ENCODE peak calls at places on chromosomes 13 and 19, in seven cellular contexts. Q, E, S, A, J, Y and P are unnamed samples.

GRCh38 chr13:37442996-37443395 is 155.6 kb downstream of the POSTN start:
- DNase-seq in A (no peak), Y (peak), J (no peak), E (no peak), Q (no peak), S (no peak), P (no peak)

GRCh38 chr19:7622933-7623685 is 6.2 kb downstream of the XAB2 start:
- DNase-seq in S (no peak), E (no peak), A (peak), Y (no peak), Q (no peak), J (no peak), P (no peak)

GRCh38 chr19:10864538-10864899 is 6.8 kb upstream of the CARM1 start:
- DNase-seq in A (peak), Q (peak), J (peak), E (peak), Y (peak), S (peak), P (peak)

GRCh38 chr19:13207237-13208130 is 57.3 kb downstream of the IER2 start:
- DNase-seq in A (peak), Y (no peak), Q (no peak), J (peak), S (no peak), E (no peak), P (no peak)

GRCh38 chr13:50425772-50426171 is 410.5 kb downstream of the KCNRG start:
- DNase-seq in Q (no peak), A (no peak), E (no peak), J (no peak), Y (no peak), S (no peak), P (no peak)

GRCh38 chr13:92896842-92897241 is 329.8 kb upstream of the GPC6 start:
- DNase-seq in E (no peak), A (no peak), S (peak), J (no peak), Y (peak), Q (peak), P (peak)

GRCh38 chr19:29587518-29587986 is 18.5 kb upstream of the POP4 start:
- DNase-seq in A (no peak), Y (peak), J (no peak), Q (no peak), E (no peak), S (peak), P (no peak)

GRCh38 chr13:24180743-24181384 is 20.3 kb downstream of the SPATA13 start:
- DNase-seq in Q (no peak), E (no peak), S (peak), A (peak), J (no peak), Y (peak), P (no peak)

GRCh38 chr19:3122512-3122870 is 13.3 kb upstream of the GNA15 start:
- DNase-seq in Y (no peak), S (no peak), E (no peak), J (no peak), Q (no peak), A (peak), P (no peak)

GRCh38 chr19:29666634-29667389 is 1.6 kb downstream of the PLEKHF1 start:
- DNase-seq in J (peak), E (no peak), Q (peak), A (peak), S (peak), Y (peak), P (peak)

GRCh38 chr13:73223372-73223781 is 164.6 kb downstream of the KLF5 start:
- DNase-seq in J (no peak), Y (no peak), Q (no peak), E (no peak), A (no peak), S (no peak), P (no peak)

GRCh38 chr13:33636955-33637670 is 180.8 kb upstream of the RFC3 start:
- DNase-seq in A (no peak), E (no peak), S (peak), Y (no peak), J (no peak), Q (no peak), P (no peak)

GRCh38 chr13:68291595-68291994 is 1061.5 kb upstream of the PCDH9 start:
- DNase-seq in Q (no peak), E (no peak), Y (no peak), S (no peak), J (no peak), A (no peak), P (no peak)

GRCh38 chr13:39417643-39418042 is 185.3 kb downstream of the LHFPL6 start:
- DNase-seq in S (peak), J (peak), Q (peak), E (no peak), Y (peak), A (peak), P (peak)

GRCh38 chr19:17333611-17334413 is 843 bp downstream of the ANO8 start:
- DNase-seq in Y (peak), E (no peak), A (peak), J (peak), Q (no peak), S (peak), P (peak)

GRCh38 chr13:64180756-64181155 is 2765.1 kb upstream of the PCDH20 start:
- DNase-seq in J (no peak), S (no peak), Q (no peak), Y (no peak), E (no peak), A (no peak), P (no peak)

GRCh38 chr13:33351324-33351723 is 65.8 kb upstream of the STARD13 start:
- DNase-seq in J (no peak), Y (peak), E (no peak), A (no peak), S (peak), Q (no peak), P (no peak)

GRCh38 chr19:57708641-57709354 is at the start of gene ZNF154:
- DNase-seq in Y (peak), S (peak), A (peak), J (peak), E (no peak), Q (peak), P (peak)

GRCh38 chr13:101512650-101513049 is 60.2 kb downstream of the ITGBL1 start:
- DNase-seq in S (no peak), J (no peak), Q (no peak), A (no peak), E (no peak), Y (no peak), P (no peak)

DNA sequence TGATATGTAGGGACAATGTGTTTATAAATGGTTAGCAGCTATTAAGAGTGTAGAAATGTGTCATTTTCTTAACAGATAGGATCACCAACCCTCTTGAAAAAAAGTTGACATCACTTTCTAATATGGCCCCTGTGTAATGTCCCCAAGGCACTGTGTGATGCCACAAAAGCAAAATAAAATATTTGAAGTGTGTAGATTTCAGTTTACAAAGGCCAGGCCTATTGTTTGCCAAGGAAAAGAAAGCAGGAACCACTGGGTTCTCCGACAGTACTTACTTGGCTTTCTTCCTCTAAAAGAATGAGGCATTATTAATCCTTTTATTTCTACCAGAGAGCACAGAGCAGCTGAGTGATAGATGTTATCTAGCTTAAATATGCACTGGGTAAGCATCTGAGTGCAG is 10.5 kb upstream of the GJA3 start:
- DNase-seq in E (no peak), J (no peak), Q (no peak), A (no peak), S (no peak), Y (no peak), P (no peak)
- H3K23ac ChIP-seq in E (no peak), J (no peak), Q (no peak), A (no peak), S (no peak), Y (no peak), P (no peak)

DNA sequence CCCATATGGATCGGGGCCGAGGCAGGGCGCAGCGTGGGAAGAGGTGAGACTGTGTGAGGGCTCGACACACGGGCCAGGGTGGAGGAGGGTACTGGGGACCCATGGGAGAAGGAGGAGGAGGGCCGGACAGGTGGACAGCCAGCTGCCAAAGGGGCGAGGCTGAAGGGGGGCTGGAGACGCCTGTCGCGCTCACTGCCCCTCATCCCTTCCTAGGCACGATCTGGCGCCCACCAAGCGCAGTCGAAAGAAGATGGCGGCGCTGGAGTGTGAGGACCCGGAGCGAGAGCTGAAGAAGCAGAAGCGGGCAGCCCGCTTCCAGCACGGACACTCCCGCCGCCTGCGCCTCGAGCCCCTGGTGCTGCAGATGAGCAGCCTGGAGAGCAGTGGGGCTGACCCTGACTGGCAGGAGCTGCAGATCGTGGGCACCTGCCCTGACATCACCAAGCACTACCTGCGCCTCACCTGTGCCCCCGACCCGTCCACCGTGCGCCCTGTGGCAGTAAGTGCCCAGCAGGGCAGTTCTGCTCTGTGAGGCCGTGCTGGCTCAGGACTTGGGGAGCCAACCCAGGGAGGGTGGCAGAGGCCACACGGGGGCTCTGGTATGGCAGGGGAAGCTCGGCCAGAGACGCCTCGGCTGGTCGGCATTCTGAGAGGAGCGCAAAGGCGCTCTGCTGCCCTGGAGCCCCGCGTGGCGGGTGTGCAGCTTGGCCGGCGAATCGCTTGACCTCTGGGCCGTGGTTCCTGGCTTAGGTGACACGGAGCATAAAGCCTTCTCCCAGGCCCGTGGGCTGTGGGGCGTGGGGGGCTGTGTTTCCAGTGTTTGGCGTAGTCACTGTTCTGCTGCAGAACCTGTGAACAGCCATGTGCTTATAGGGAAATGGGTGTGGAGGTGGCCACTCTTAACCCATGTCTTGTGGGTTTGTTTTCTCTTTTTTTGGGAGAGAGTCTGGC is 6.9 kb downstream of the LENG9 start:
- DNase-seq in Y (no peak), E (no peak), S (no peak), Q (no peak), A (no peak), J (no peak), P (no peak)
- H3K18ac ChIP-seq in Y (no peak), E (no peak), S (no peak), Q (no peak), A (no peak), J (no peak), P (no peak)

GRCh38 chr19:38561053-38561606 is 56.6 kb downstream of the MAP4K1 start:
- DNase-seq in J (no peak), E (no peak), Y (no peak), Q (no peak), S (no peak), A (no peak), P (no peak)

GRCh38 chr19:38561658-38562057 is 56.1 kb downstream of the MAP4K1 start:
- DNase-seq in A (no peak), Y (no peak), Q (no peak), S (no peak), J (no peak), E (no peak), P (no peak)

GRCh38 chr19:38563475-38563874 is 54.3 kb downstream of the MAP4K1 start:
- DNase-seq in S (no peak), Q (no peak), Y (no peak), A (no peak), E (no peak), J (no peak), P (no peak)

GRCh38 chr19:38559428-38560401 is 58.0 kb downstream of the MAP4K1 start:
- DNase-seq in J (no peak), Y (no peak), A (no peak), Q (no peak), E (no peak), S (no peak), P (no peak)

DNA sequence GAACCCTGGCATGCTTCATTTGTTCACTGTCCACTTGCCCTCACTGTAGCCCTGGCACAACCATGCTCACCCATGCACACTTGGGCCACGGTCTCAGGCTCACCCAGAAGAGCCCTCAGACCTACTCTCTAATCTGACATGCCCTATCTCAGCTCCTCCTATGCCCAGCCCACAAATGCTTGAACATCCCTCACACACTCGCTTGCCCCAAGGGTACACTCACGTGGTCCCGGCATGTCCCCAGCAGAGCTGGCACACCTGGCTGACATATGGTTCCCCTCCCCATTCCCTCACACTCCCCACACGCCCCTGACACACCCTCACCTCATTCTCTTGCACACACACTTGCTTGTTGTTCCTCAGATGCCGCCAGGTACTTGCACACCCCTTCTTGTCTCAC is 55.7 kb downstream of the MAP4K1 start:
- DNase-seq in J (no peak), A (no peak), Q (no peak), E (no peak), Y (no peak), S (no peak), P (no peak)
- H3K23ac ChIP-seq in J (no peak), A (no peak), Q (no peak), E (no peak), Y (no peak), S (no peak), P (no peak)

GRCh38 chr19:1569997-1570396 is 1.9 kb upstream of the MEX3D start:
- DNase-seq in E (no peak), S (no peak), A (no peak), Q (no peak), Y (no peak), J (no peak), P (no peak)
- H3K18ac ChIP-seq in E (no peak), S (no peak), A (no peak), Q (no peak), Y (no peak), J (no peak), P (no peak)

GRCh38 chr13:108834193-108834592 is 204.8 kb downstream of the MYO16 start:
- DNase-seq in S (peak), J (no peak), Q (no peak), A (no peak), E (peak), Y (peak), P (peak)

GRCh38 chr13:108835082-108835481 is 205.7 kb downstream of the MYO16 start:
- DNase-seq in E (no peak), Q (no peak), S (no peak), Y (no peak), A (no peak), J (no peak), P (peak)

GRCh38 chr13:108828053-108828806 is 198.8 kb downstream of the MYO16 start:
- DNase-seq in Q (no peak), E (no peak), Y (no peak), S (no peak), J (no peak), A (no peak), P (peak)

GRCh38 chr13:108827637-108828036 is 198.2 kb downstream of the MYO16 start:
- DNase-seq in Y (no peak), Q (no peak), E (no peak), S (no peak), J (no peak), A (no peak), P (no peak)

GRCh38 chr13:108830916-108831315 is 201.5 kb downstream of the MYO16 start:
- DNase-seq in J (no peak), Y (no peak), A (no peak), E (no peak), S (no peak), Q (no peak), P (no peak)
- H3K23ac ChIP-seq in J (no peak), Y (no peak), A (no peak), E (no peak), S (no peak), Q (no peak), P (no peak)

DNA sequence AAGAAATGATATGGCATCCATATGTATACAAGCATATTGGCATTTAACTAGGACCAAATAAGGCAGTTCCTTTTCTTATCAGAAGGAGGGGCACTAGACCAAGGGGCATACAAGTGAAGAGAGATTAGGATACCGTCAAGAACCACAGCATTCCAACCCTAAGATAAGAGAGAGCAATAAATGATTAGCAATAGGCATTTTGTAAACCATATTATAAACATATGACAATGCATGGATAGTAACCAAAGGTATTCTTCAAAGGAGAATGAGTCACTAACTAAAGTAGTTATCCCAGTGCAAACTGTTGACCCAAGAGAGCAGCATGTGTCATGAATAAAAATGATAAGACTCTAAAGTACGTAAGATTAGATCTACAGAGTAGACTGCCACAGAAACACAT is 500.9 kb upstream of the HTR2A start:
- DNase-seq in S (peak), J (no peak), Y (peak), A (no peak), Q (no peak), E (peak), P (peak)
- H3K18ac ChIP-seq in S (no peak), J (no peak), Y (no peak), A (no peak), Q (no peak), E (no peak), P (no peak)

DNA sequence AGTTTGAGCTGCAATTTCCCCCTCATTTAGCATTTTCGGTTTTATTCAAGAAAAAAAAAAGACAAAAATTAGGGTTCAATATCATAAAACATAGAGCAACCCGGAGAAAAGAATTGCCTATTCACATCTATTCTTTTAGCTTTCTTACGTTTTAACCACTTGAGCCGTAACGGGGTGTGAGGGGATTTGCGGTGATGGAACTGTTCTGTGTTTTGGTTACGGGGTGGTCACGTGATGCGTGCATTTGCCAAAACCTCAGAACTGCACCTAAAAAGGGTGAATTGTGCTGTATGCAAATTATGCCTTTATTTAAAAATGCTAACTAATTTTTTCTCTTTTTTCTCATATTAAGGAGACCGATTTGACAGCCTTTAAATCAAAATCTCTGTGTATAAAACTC is 22.1 kb downstream of the CLEC11A start:
- DNase-seq in Y (no peak), J (no peak), S (no peak), E (no peak), A (no peak), Q (no peak), P (no peak)
- H3K23ac ChIP-seq in Y (no peak), J (no peak), S (no peak), E (no peak), A (no peak), Q (no peak), P (no peak)

DNA sequence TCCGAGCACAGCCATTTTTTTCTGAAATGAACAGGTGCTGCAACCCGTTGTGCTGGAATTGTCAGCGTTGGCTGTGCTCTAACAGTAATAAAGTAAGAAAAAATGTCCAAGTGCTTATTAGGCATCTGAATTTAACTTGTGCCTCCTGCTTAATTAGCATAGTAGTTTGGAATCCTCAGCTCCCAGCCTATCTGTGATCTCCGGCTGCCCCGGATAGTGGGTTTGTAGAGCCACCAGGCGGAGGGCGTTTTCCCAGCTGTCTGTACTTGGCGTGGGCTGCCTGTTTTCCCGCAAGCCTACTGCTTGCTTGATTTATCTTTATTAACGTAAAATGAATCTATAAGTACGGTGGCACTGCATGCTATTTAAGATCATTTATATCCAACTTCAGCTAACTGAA is 137.9 kb downstream of the MTUS2 start:
- DNase-seq in S (no peak), Q (no peak), E (no peak), J (no peak), Y (no peak), A (no peak), P (no peak)
- H3K18ac ChIP-seq in S (no peak), Q (no peak), E (no peak), J (no peak), Y (no peak), A (no peak), P (no peak)

DNA sequence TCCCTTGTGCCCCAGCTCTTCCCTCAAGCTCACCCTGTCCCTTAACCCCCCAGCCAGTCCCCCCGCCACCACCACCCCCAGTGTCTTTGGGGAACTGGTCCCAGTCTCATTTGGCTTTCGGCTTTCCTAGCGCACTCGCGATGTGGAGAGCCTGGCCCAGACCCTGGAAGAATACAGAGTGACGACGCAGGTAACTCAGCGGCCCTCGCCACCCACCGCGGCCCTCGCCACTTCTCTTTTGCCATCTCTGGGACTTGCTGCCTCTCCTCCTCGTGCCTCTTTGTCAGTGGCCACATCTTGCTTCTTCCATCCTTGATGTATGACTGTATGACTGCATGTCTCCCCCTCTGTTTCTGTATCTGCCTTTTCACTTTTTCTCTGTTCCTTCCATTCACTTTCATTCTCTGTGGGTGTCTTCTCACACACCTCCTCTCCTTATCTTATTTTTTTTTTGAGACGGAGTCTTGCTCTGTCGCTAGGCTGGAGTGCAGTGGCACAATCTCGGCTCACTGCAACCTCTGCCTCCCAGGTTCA is 15.7 kb downstream of the PTH2 start:
- DNase-seq in E (no peak), Q (no peak), A (no peak), J (no peak), Y (no peak), S (no peak), P (no peak)
- H3K23ac ChIP-seq in E (no peak), Q (no peak), A (no peak), J (no peak), Y (no peak), S (no peak), P (no peak)